ENCODE peak calls at places on chromosome 16, in five cellular contexts. V, W, G, U and X are unnamed samples.

GRCh38 chr16:87535855-87536794 is 43.3 kb upstream of the ZCCHC14 start:
- DNase-seq in V (no peak), W (no peak), G (no peak), U (no peak), X (no peak)

GRCh38 chr16:65154321-65154720 is 32.5 kb upstream of the CDH11 start:
- DNase-seq in V (no peak), W (no peak), G (no peak), U (no peak), X (no peak)

GRCh38 chr16:77732241-77732946 is 10.1 kb downstream of the NUDT7 start:
- DNase-seq in V (no peak), W (no peak), G (peak), U (no peak), X (no peak)

GRCh38 chr16:70608516-70608915 is 37.8 kb upstream of the IL34 start:
- DNase-seq in V (no peak), W (no peak), G (no peak), U (no peak), X (no peak)

GRCh38 chr16:76278976-76279375 is 1.8 kb downstream of the CNTNAP4 start:
- DNase-seq in V (no peak), W (no peak), G (no peak), U (no peak), X (no peak)

GRCh38 chr16:87829123-87829980 is 40.0 kb downstream of the SLC7A5 start:
- DNase-seq in V (no peak), W (no peak), G (no peak), U (no peak), X (no peak)

GRCh38 chr16:66460703-66461102 is 33.6 kb downstream of the BEAN1 start:
- DNase-seq in V (no peak), W (no peak), G (no peak), U (no peak), X (no peak)

GRCh38 chr16:23351360-23351759 is 49.3 kb downstream of the SCNN1B start:
- DNase-seq in V (no peak), W (no peak), G (no peak), U (no peak), X (no peak)

GRCh38 chr16:47037396-47037745 is 63.9 kb upstream of the DNAJA2 start:
- DNase-seq in V (no peak), W (peak), G (no peak), U (peak), X (peak)